ENCODE peak calls at places on chromosomes 3 and 15, in five cellular contexts. V is GM04504, O is ureter, U is AG04449, M is KG1. Z is an unnamed sample.

GRCh38 chr3:14761121-14761672 is 57.6 kb upstream of the FGD5 start:
- DNase-seq in O (no peak), U (no peak), M (no peak), V (no peak), Z (no peak)

GRCh38 chr15:70150405-70150747 is 52.7 kb upstream of the TLE3 start:
- DNase-seq in O (no peak), U (no peak), V (no peak), M (no peak), Z (no peak)

GRCh38 chr15:42736793-42737528 is at the start of gene CDAN1:
- DNase-seq in V (peak), U (no peak), O (peak), M (peak), Z (peak)

GRCh38 chr15:91132079-91132478 is 32.0 kb downstream of the SV2B start:
- DNase-seq in V (no peak), M (no peak), O (no peak), U (no peak), Z (no peak)

GRCh38 chr3:52433328-52434060 is 11.4 kb downstream of the SEMA3G start:
- DNase-seq in U (no peak), O (peak), M (no peak), V (no peak), Z (no peak)

GRCh38 chr3:53254810-53255359 is 937 bp downstream of the TKT start:
- DNase-seq in M (peak), U (no peak), V (no peak), O (peak), Z (no peak)

GRCh38 chr3:10757021-10757820 is 58.8 kb upstream of the SLC6A11 start:
- DNase-seq in M (no peak), V (no peak), O (no peak), U (no peak), Z (peak)

GRCh38 chr3:146972726-146973125 is 367.6 kb upstream of the PLSCR5 start:
- DNase-seq in O (no peak), M (no peak), V (peak), U (no peak), Z (no peak)

GRCh38 chr15:50857763-50858162 is 50.7 kb upstream of the AP4E1 start:
- DNase-seq in V (no peak), M (no peak), U (no peak), O (no peak), Z (no peak)

GRCh38 chr3:65587650-65588439 is 450.9 kb downstream of the MAGI1 start:
- DNase-seq in O (no peak), V (no peak), M (no peak), U (no peak), Z (no peak)

GRCh38 chr3:182738583-182739514 is 54.5 kb upstream of the ATP11B start:
- DNase-seq in M (no peak), V (no peak), U (no peak), O (peak), Z (peak)

GRCh38 chr3:184582998-184583344 is 21.4 kb downstream of the EPHB3 start:
- DNase-seq in U (no peak), O (no peak), M (no peak), V (no peak), Z (no peak)

GRCh38 chr3:168100777-168101492 is 5.2 kb upstream of the GOLIM4 start:
- DNase-seq in V (no peak), M (no peak), U (no peak), O (no peak), Z (no peak)